ENCODE peak calls at places on chromosome 6, in seven cellular contexts. One of them, this sample, is unnamed.

GRCh38 chr6:136052046-136052445 is 198.1 kb downstream of the MTFR2 start:
- DNase-seq in breast epithelium: no peak
- DNase-seq in cardiac muscle cell: no peak
- DNase-seq in HCT116: no peak
- DNase-seq in K562: no peak
- DNase-seq in lower lobe of right lung: no peak
- DNase-seq in H7: no peak
- DNase-seq in this sample: no peak

GRCh38 chr6:134389129-134389528 is 71.2 kb upstream of the SGK1 start:
- DNase-seq in breast epithelium: no peak
- DNase-seq in cardiac muscle cell: no peak
- DNase-seq in HCT116: no peak
- DNase-seq in K562: no peak
- DNase-seq in lower lobe of right lung: no peak
- DNase-seq in H7: no peak
- DNase-seq in this sample: no peak

GRCh38 chr6:130587778-130588520 is 222.1 kb downstream of the TMEM200A start:
- DNase-seq in breast epithelium: no peak
- DNase-seq in cardiac muscle cell: no peak
- DNase-seq in HCT116: no peak
- DNase-seq in K562: no peak
- DNase-seq in lower lobe of right lung: no peak
- DNase-seq in H7: no peak
- DNase-seq in this sample: no peak

GRCh38 chr6:106066984-106067383 is 19.2 kb upstream of the PRDM1 start:
- DNase-seq in breast epithelium: no peak
- DNase-seq in cardiac muscle cell: no peak
- DNase-seq in HCT116: no peak
- DNase-seq in K562: no peak
- DNase-seq in lower lobe of right lung: no peak
- DNase-seq in H7: no peak
- DNase-seq in this sample: no peak

GRCh38 chr6:105855433-105855832 is 230.7 kb upstream of the PRDM1 start:
- DNase-seq in breast epithelium: no peak
- DNase-seq in cardiac muscle cell: no peak
- DNase-seq in HCT116: no peak
- DNase-seq in K562: no peak
- DNase-seq in lower lobe of right lung: no peak
- DNase-seq in H7: no peak
- DNase-seq in this sample: no peak

GRCh38 chr6:32462609-32463008 is 22.9 kb downstream of the HLA-DRA start:
- DNase-seq in breast epithelium: no peak
- DNase-seq in cardiac muscle cell: peak; percentile 59
- DNase-seq in HCT116: no peak
- DNase-seq in K562: no peak
- DNase-seq in lower lobe of right lung: no peak
- DNase-seq in H7: no peak
- DNase-seq in this sample: no peak

GRCh38 chr6:14861491-14861943 is 384.4 kb upstream of the JARID2 start:
- DNase-seq in breast epithelium: no peak
- DNase-seq in cardiac muscle cell: no peak
- DNase-seq in HCT116: no peak
- DNase-seq in K562: peak; percentile 74
- DNase-seq in lower lobe of right lung: no peak
- DNase-seq in H7: peak; percentile 65
- DNase-seq in this sample: no peak

GRCh38 chr6:170176621-170177382 is 114.1 kb downstream of the DLL1 start:
- DNase-seq in breast epithelium: no peak
- DNase-seq in cardiac muscle cell: no peak
- DNase-seq in HCT116: no peak
- DNase-seq in K562: no peak
- DNase-seq in lower lobe of right lung: no peak
- DNase-seq in H7: peak; percentile 93
- DNase-seq in this sample: no peak

DNA sequence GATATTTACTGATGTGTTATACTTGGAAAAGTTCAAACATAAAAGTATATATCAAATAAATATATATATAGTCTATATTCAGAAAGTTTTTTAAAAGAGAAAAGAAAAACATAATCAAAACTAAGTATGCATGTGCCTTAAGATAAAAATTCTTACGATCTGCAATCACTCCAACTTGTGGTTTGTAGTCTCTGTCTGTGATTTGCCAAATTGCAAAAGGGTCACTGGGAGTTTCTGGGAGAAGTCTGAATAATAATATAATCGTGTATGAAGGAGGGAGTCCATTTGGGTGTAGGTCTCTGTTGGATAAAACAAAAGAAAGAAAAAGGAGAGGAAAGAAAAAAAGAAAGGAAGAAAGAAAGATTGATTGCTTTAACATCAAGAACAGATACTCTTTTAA is 92.4 kb downstream of the COL12A1 start:
- DNase-seq in breast epithelium: no peak
- DNase-seq in cardiac muscle cell: no peak
- DNase-seq in HCT116: no peak
- DNase-seq in K562: no peak
- DNase-seq in lower lobe of right lung: no peak
- DNase-seq in H7: no peak
- DNase-seq in this sample: no peak
- H3K36me3 ChIP-seq in breast epithelium: no peaks in the 10 kb centered on the region
- H3K36me3 ChIP-seq in cardiac muscle cell: no peaks in the 10 kb centered on the region
- H3K36me3 ChIP-seq in HCT116: no peaks in the 10 kb centered on the region
- H3K36me3 ChIP-seq in K562: no peaks in the 10 kb centered on the region
- H3K36me3 ChIP-seq in lower lobe of right lung: no peaks in the 10 kb centered on the region
- H3K36me3 ChIP-seq in H7: no peaks in the 10 kb centered on the region
- H3K36me3 ChIP-seq in this sample: no peaks in the 10 kb centered on the region

GRCh38 chr6:20411953-20412352 is 10.3 kb downstream of the E2F3 start:
- DNase-seq in breast epithelium: no peak
- DNase-seq in cardiac muscle cell: no peak
- DNase-seq in HCT116: no peak
- DNase-seq in K562: no peak
- DNase-seq in lower lobe of right lung: no peak
- DNase-seq in H7: no peak
- DNase-seq in this sample: no peak

GRCh38 chr6:20412674-20413073 is 11.0 kb downstream of the E2F3 start:
- DNase-seq in breast epithelium: no peak
- DNase-seq in cardiac muscle cell: no peak
- DNase-seq in HCT116: no peak
- DNase-seq in K562: no peak
- DNase-seq in lower lobe of right lung: no peak
- DNase-seq in H7: no peak
- DNase-seq in this sample: no peak

GRCh38 chr6:20408851-20409250 is 7.2 kb downstream of the E2F3 start:
- DNase-seq in breast epithelium: no peak
- DNase-seq in cardiac muscle cell: no peak
- DNase-seq in HCT116: no peak
- DNase-seq in K562: peak; percentile 45
- DNase-seq in lower lobe of right lung: no peak
- DNase-seq in H7: no peak
- DNase-seq in this sample: no peak

GRCh38 chr6:20411544-20411943 is 9.9 kb downstream of the E2F3 start:
- DNase-seq in breast epithelium: no peak
- DNase-seq in cardiac muscle cell: no peak
- DNase-seq in HCT116: no peak
- DNase-seq in K562: peak; percentile 57
- DNase-seq in lower lobe of right lung: no peak
- DNase-seq in H7: no peak
- DNase-seq in this sample: no peak

GRCh38 chr6:20409427-20409971 is 7.8 kb downstream of the E2F3 start:
- DNase-seq in breast epithelium: no peak
- DNase-seq in cardiac muscle cell: no peak
- DNase-seq in HCT116: no peak
- DNase-seq in K562: peak; percentile 87
- DNase-seq in lower lobe of right lung: no peak
- DNase-seq in H7: no peak
- DNase-seq in this sample: no peak
- H3K36me3 ChIP-seq in breast epithelium: no peaks in the 10 kb centered on the region
- H3K36me3 ChIP-seq in cardiac muscle cell: no peaks in the 10 kb centered on the region
- H3K36me3 ChIP-seq in HCT116: peaks cover 9% of the 10 kb centered on the region
- H3K36me3 ChIP-seq in K562: peaks cover 81% of the 10 kb centered on the region
- H3K36me3 ChIP-seq in lower lobe of right lung: no peaks in the 10 kb centered on the region
- H3K36me3 ChIP-seq in H7: peaks cover 1% of the 10 kb centered on the region
- H3K36me3 ChIP-seq in this sample: no peaks in the 10 kb centered on the region

DNA sequence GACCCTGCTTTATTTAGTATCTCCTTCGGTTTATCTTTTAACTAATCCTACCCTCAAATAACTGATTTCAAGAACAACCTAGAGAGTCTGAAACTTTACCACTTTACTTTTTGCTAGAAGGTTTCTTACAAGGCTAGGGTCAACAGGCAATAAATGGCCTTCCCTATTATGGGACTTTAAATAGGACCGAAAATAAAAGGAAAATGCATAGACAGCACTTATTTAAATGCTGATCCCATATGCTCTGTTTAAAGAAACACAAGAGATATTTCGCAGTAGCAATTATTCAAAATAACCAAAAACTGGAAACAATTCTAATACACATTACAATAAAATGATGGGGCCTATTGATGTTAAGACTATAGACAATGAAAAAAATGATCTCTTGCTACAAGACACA is 13.7 kb downstream of the MCUR1 start:
- DNase-seq in breast epithelium: no peak
- DNase-seq in cardiac muscle cell: no peak
- DNase-seq in HCT116: no peak
- DNase-seq in K562: no peak
- DNase-seq in lower lobe of right lung: no peak
- DNase-seq in H7: no peak
- DNase-seq in this sample: no peak
- H3K36me3 ChIP-seq in breast epithelium: no peaks in the 10 kb centered on the region
- H3K36me3 ChIP-seq in cardiac muscle cell: peaks cover 25% of the 10 kb centered on the region
- H3K36me3 ChIP-seq in HCT116: peaks cover 2% of the 10 kb centered on the region
- H3K36me3 ChIP-seq in K562: peaks cover 70% of the 10 kb centered on the region
- H3K36me3 ChIP-seq in lower lobe of right lung: peaks cover 89% of the 10 kb centered on the region
- H3K36me3 ChIP-seq in H7: peaks cover 6% of the 10 kb centered on the region
- H3K36me3 ChIP-seq in this sample: peaks cover 11% of the 10 kb centered on the region

GRCh38 chr6:144630857-144631256 is 345.7 kb downstream of the UTRN start:
- DNase-seq in breast epithelium: no peak
- DNase-seq in cardiac muscle cell: no peak
- DNase-seq in HCT116: no peak
- DNase-seq in K562: no peak
- DNase-seq in lower lobe of right lung: no peak
- DNase-seq in H7: no peak
- DNase-seq in this sample: no peak
- H3K36me3 ChIP-seq in breast epithelium: no peaks in the 10 kb centered on the region
- H3K36me3 ChIP-seq in cardiac muscle cell: no peaks in the 10 kb centered on the region
- H3K36me3 ChIP-seq in HCT116: no peaks in the 10 kb centered on the region
- H3K36me3 ChIP-seq in K562: no peaks in the 10 kb centered on the region
- H3K36me3 ChIP-seq in lower lobe of right lung: no peaks in the 10 kb centered on the region
- H3K36me3 ChIP-seq in H7: no peaks in the 10 kb centered on the region
- H3K36me3 ChIP-seq in this sample: no peaks in the 10 kb centered on the region

GRCh38 chr6:42239736-42240375 is 22.2 kb upstream of the MRPS10 start:
- DNase-seq in breast epithelium: no peak
- DNase-seq in cardiac muscle cell: no peak
- DNase-seq in HCT116: no peak
- DNase-seq in K562: no peak
- DNase-seq in lower lobe of right lung: no peak
- DNase-seq in H7: no peak
- DNase-seq in this sample: no peak
- H3K36me3 ChIP-seq in breast epithelium: no peaks in the 10 kb centered on the region
- H3K36me3 ChIP-seq in cardiac muscle cell: peaks cover 25% of the 10 kb centered on the region
- H3K36me3 ChIP-seq in HCT116: no peaks in the 10 kb centered on the region
- H3K36me3 ChIP-seq in K562: no peaks in the 10 kb centered on the region
- H3K36me3 ChIP-seq in lower lobe of right lung: peaks cover 38% of the 10 kb centered on the region
- H3K36me3 ChIP-seq in H7: peaks cover 8% of the 10 kb centered on the region
- H3K36me3 ChIP-seq in this sample: no peaks in the 10 kb centered on the region

This sample was measured in body of pancreas.